ENCODE peak calls at places on chromosomes 16 and 17, in ten cellular contexts. Q is stimulated activated CD4-positive, alpha-beta T cell treated with anti-CD3 and anti-CD28 coated beads, Interleukin-2, amount 100 ng/mL, for 48 hours; G is NCI-H1436; S is AG08395; I is activated gamma-delta T cell treated with anti-CD3 and anti-CD28 coated beads, Interleukin-2, amount 50 U/mL, for 16 hours; N is MCF 10A; Z is islet precursor cell; O is GM23338; T is NCI-H510A; B is stimulated activated effector memory CD8-positive, alpha-beta T cell treated with anti-CD3 and anti-CD28 coated beads, Interleukin-12 subunit alpha, Interleukin-12 subunit beta, amount 100 ng/mL, for 72 hours. K is an unnamed sample.

GRCh38 chr16:59543641-59544040 is 809.5 kb upstream of the GOT2 start:
- DNase-seq in I (no peak), G (no peak), O (no peak), T (no peak), Q (no peak), S (no peak), Z (no peak), N (peak; percentile 49), B (no peak), K (peak; percentile 68)

GRCh38 chr17:31585280-31585630 is 193.8 kb downstream of the RAB11FIP4 start:
- DNase-seq in N (no peak), Z (no peak), G (no peak), B (no peak), I (no peak), T (no peak), Q (no peak), O (no peak), S (no peak), K (no peak)

GRCh38 chr17:36675250-36675649 is 73.9 kb downstream of the MRM1 start:
- DNase-seq in O (no peak), S (no peak), G (no peak), B (no peak), I (no peak), Z (no peak), T (no peak), Q (no peak), N (no peak), K (no peak)

GRCh38 chr17:77285594-77286390 is 145.0 kb downstream of the SEC14L1 start:
- DNase-seq in Z (no peak), S (peak; percentile 91), T (peak; percentile 44), N (peak; percentile 94), G (no peak), I (no peak), Q (no peak), O (no peak), B (no peak), K (peak; percentile 97)

GRCh38 chr16:35711435-35711834 is 2252.0 kb downstream of the TP53TG3F start:
- DNase-seq in T (no peak), G (no peak), B (no peak), N (no peak), Q (no peak), Z (peak; percentile 7), I (no peak), O (no peak), S (no peak), K (no peak)

GRCh38 chr17:44273607-44274006 is 5.7 kb upstream of the SLC4A1 start:
- DNase-seq in B (no peak), I (no peak), Z (no peak), N (no peak), S (no peak), Q (no peak), G (no peak), T (no peak), O (peak; percentile 54), K (no peak)

GRCh38 chr16:88798772-88799455 is 4.7 kb upstream of the CDT1 start:
- DNase-seq in S (no peak), Z (no peak), G (peak; percentile 80), B (no peak), N (no peak), Q (no peak), O (no peak), I (no peak), T (no peak), K (no peak)

GRCh38 chr17:57607553-57608120 is 137.5 kb downstream of the CCDC182 start:
- DNase-seq in Q (no peak), N (peak; percentile 90), T (peak; percentile 59), S (no peak), B (no peak), O (no peak), I (no peak), Z (no peak), G (peak; percentile 82), K (peak; percentile 11)

GRCh38 chr17:11485336-11485735 is 112.9 kb upstream of the DNAH9 start:
- DNase-seq in I (no peak), Q (no peak), B (no peak), N (no peak), Z (peak; percentile 51), O (no peak), T (no peak), S (no peak), G (no peak), K (no peak)

GRCh38 chr16:57358527-57359095 is at the start of gene CCL22:
- DNase-seq in S (no peak), T (no peak), I (no peak), Z (peak; percentile 51), Q (no peak), N (no peak), G (no peak), B (no peak), O (no peak), K (no peak)

GRCh38 chr16:13335894-13336293 is 434.5 kb downstream of the SHISA9 start:
- DNase-seq in B (no peak), T (no peak), G (no peak), N (no peak), O (no peak), Z (no peak), Q (no peak), S (no peak), I (no peak), K (no peak)

GRCh38 chr16:1707193-1707790 is 1.3 kb downstream of the MAPK8IP3 start:
- DNase-seq in I (no peak), Z (no peak), N (peak; percentile 43), G (no peak), S (peak; percentile 44), T (no peak), O (peak; percentile 33), B (no peak), Q (no peak), K (no peak)

GRCh38 chr17:29241015-29241963 is 5.4 kb upstream of the CRYBA1 start:
- DNase-seq in T (no peak), O (peak; percentile 58), N (peak; percentile 97), S (peak; percentile 94), I (no peak), G (no peak), Z (peak; percentile 96), Q (no peak), B (no peak), K (peak; percentile 96)

GRCh38 chr17:13337864-13338371 is 263.8 kb downstream of the HS3ST3A1 start:
- DNase-seq in N (peak; percentile 77), B (no peak), Z (no peak), T (no peak), S (peak; percentile 51), O (peak; percentile 57), G (peak; percentile 29), Q (no peak), I (peak; percentile 1), K (peak; percentile 12)

GRCh38 chr17:76141212-76142043 is at the start of gene FOXJ1:
- DNase-seq in G (peak; percentile 98), Z (peak; percentile 99), N (peak; percentile 85), S (peak; percentile 98), Q (peak; percentile 93), T (peak; percentile 90), O (peak; percentile 96), B (peak; percentile 90), I (peak; percentile 86), K (peak; percentile 85)

GRCh38 chr17:66835476-66835875 is 559 bp downstream of the CACNG5 start:
- DNase-seq in G (no peak), Q (no peak), B (no peak), S (no peak), O (peak; percentile 13), I (no peak), T (no peak), N (no peak), Z (no peak), K (no peak)

GRCh38 chr16:3824121-3824795 is 56.3 kb downstream of the CREBBP start:
- DNase-seq in Q (no peak), S (no peak), Z (no peak), G (no peak), O (no peak), I (no peak), N (no peak), B (no peak), T (no peak), K (no peak)

GRCh38 chr17:81322271-81323082 is 27.4 kb upstream of the SLC38A10 start:
- DNase-seq in T (no peak), G (peak; percentile 38), Q (peak; percentile 41), Z (no peak), N (peak; percentile 47), O (peak; percentile 69), I (no peak), S (peak; percentile 66), B (peak; percentile 28), K (peak; percentile 35)

K was measured in MG63.